ENCODE peak calls at places on chromosomes 16 and 17, in five cellular contexts. I is kidney, K is GM03348, P is HTR-8/SVneo, E is Right ventricle myocardium superior. G is an unnamed sample.
A peak's percentile ranks its signal among the peaks of the same experiment; 100 is the strongest.

GRCh38 chr16:10098991-10099390 is 83.2 kb downstream of the GRIN2A start:
- DNase-seq in K (no peak), I (no peak), E (no peak), P (no peak), G (no peak)

GRCh38 chr16:11234884-11235702 is 20.9 kb downstream of the SOCS1 start:
- DNase-seq in P (no peak), I (no peak), K (no peak), E (no peak), G (no peak)

GRCh38 chr16:54510619-54511018 is 224.0 kb upstream of the IRX3 start:
- DNase-seq in P (no peak), K (no peak), E (no peak), I (no peak), G (no peak)

GRCh38 chr17:64992325-64992802 is 64.2 kb downstream of the GNA13 start:
- DNase-seq in E (no peak), P (peak; percentile 67), I (peak; percentile 94), K (no peak), G (peak; percentile 48)

GRCh38 chr16:57472665-57473060 is 10.2 kb downstream of the POLR2C start:
- DNase-seq in P (no peak), I (no peak), K (no peak), E (no peak), G (no peak)

GRCh38 chr16:81036751-81037350 is 1.2 kb downstream of the ATMIN start:
- DNase-seq in E (no peak), P (no peak), K (peak; percentile 18), I (no peak), G (no peak)

GRCh38 chr17:67532326-67532871 is 155.3 kb downstream of the PITPNC1 start:
- DNase-seq in I (no peak), P (no peak), K (no peak), E (no peak), G (no peak)

GRCh38 chr17:44389723-44390202 is 314 bp upstream of the ITGA2B start:
- DNase-seq in P (no peak), I (peak; percentile 29), E (no peak), K (no peak), G (no peak)

GRCh38 chr17:31386542-31387075 is 4.9 kb upstream of the RAB11FIP4 start:
- DNase-seq in E (no peak), I (no peak), K (no peak), P (no peak), G (no peak)

G was measured in T47D.